ENCODE peak calls at places on chromosomes 6 and 20, in four cellular contexts. D is SK-N-SH, E is H1, F is K562. L is an unnamed sample.

GRCh38 chr20:45343867-45344721 is 4.1 kb downstream of the SDC4 start:
- DNase-seq in E (no peak), F (no peak), D (no peak), L (no peak)

GRCh38 chr6:116200619-116201249 is 53.1 kb downstream of the TSPYL4 start:
- DNase-seq in D (no peak), F (no peak), E (no peak), L (no peak)

GRCh38 chr6:75421316-75422023 is 72.1 kb downstream of the FILIP1 start:
- DNase-seq in D (no peak), F (no peak), E (no peak), L (no peak)

GRCh38 chr20:9590189-9590588 is 75.8 kb downstream of the LAMP5 start:
- DNase-seq in D (no peak), E (no peak), F (no peak), L (no peak)

GRCh38 chr6:160882741-160883340 is 108.7 kb upstream of the MAP3K4 start:
- DNase-seq in D (no peak), F (no peak), E (no peak), L (no peak)

GRCh38 chr20:37179671-37180524 is 550 bp upstream of the MROH8 start:
- DNase-seq in D (no peak), E (no peak), F (no peak), L (no peak)

GRCh38 chr20:49584418-49585382 is 16.8 kb upstream of the PTGIS start:
- DNase-seq in E (no peak), F (no peak), D (no peak), L (no peak)

GRCh38 chr20:21101453-21102251 is 4.5 kb downstream of the LINC00237 start:
- DNase-seq in D (peak; percentile 54), F (no peak), E (peak; percentile 76), L (peak; percentile 75)

GRCh38 chr20:59830107-59831023 is 103.1 kb downstream of the SYCP2 start:
- DNase-seq in D (peak; percentile 3), E (peak; percentile 35), F (no peak), L (no peak)

GRCh38 chr6:159067334-159067733 is 22.5 kb upstream of the TAGAP start:
- DNase-seq in F (no peak), E (no peak), D (no peak), L (no peak)
- TF ChIP-seq TEAD4 in F (no peak), E (no peak), D (no peak), L (no peak)

DNA sequence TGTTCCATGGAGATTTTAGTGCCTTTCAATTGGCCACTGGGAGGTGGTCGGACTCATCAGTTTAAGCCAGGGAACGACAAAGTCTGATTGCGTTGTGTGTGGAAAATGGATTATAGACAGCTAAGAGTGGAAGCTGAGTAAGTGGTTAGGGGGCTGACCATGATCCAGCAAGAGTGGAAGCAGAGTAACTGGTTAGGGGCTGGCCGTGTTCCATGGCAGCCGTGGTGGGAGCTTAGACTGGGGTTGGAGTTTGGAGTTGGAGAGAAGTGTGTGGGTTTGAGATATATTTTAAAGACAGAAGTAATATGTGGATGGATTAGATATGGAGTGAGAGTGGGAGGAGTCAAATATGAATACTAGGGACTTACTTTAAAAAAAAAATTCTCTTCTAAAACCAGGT is 41.7 kb downstream of the LRRN4 start:
- DNase-seq in D (no peak), F (no peak), E (no peak), L (no peak)
- TF ChIP-seq TEAD4 in D (no peak), F (no peak), E (no peak), L (no peak)

GRCh38 chr6:5389086-5389745 is 127.9 kb downstream of the FARS2 start:
- DNase-seq in D (no peak), F (no peak), E (no peak), L (no peak)
- TF ChIP-seq TEAD4 in D (no peak), F (no peak), E (no peak), L (no peak)

GRCh38 chr6:28656715-28657114 is 131.0 kb downstream of the GPX5 start:
- DNase-seq in D (no peak), F (no peak), E (no peak), L (no peak)
- TF ChIP-seq TEAD4 in D (no peak), F (no peak), E (no peak), L (no peak)

GRCh38 chr6:119980802-119981201 is 631.2 kb upstream of the MAN1A1 start:
- DNase-seq in E (no peak), D (no peak), F (no peak), L (no peak)

GRCh38 chr6:119974430-119975159 is 625.0 kb upstream of the MAN1A1 start:
- DNase-seq in E (no peak), D (no peak), F (no peak), L (no peak)

GRCh38 chr6:119979862-119980261 is 630.3 kb upstream of the MAN1A1 start:
- DNase-seq in F (no peak), D (no peak), E (no peak), L (no peak)

DNA sequence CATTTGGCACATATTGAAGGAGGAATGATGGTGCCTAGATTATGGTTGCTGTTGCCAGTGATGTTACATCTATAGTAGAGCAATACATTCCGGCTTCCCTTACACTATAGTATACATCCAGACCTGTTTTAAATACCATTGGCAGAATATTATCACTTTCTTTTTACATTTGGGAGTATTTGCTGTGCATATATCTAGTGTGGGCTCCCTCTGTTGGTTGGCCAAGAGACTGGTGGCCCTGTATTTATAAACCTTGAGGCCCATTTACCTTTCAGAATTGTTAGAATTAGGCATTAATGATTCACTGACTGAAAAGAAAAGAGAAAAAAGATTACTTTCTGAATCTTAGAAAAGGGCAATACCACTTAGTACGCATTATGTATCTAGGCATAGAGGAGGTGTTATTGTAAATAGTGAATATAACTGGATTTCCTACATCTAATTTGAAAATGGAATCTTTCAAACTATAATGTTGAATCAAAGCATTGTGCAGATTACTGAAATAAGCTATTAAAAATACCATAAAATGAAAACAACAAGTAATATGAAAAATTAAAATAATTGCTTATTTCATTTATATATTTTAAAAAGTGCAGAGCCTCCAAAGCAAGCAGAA is 628.8 kb upstream of the MAN1A1 start:
- DNase-seq in D (peak; percentile 11), F (no peak), E (no peak), L (no peak)
- TF ChIP-seq TEAD4 in D (no peak), F (no peak), E (no peak), L (no peak)

GRCh38 chr6:31966997-31967925 is 4.7 kb downstream of the DXO start:
- DNase-seq in D (no peak), E (no peak), F (no peak), L (no peak)
- TF ChIP-seq TEAD4 in D (no peak), E (no peak), F (no peak), L (no peak)

GRCh38 chr6:21756487-21756886 is 162.9 kb downstream of the SOX4 start:
- DNase-seq in D (no peak), F (no peak), E (no peak), L (no peak)
- TF ChIP-seq TEAD4 in D (no peak), F (no peak), E (no peak), L (no peak)

DNA sequence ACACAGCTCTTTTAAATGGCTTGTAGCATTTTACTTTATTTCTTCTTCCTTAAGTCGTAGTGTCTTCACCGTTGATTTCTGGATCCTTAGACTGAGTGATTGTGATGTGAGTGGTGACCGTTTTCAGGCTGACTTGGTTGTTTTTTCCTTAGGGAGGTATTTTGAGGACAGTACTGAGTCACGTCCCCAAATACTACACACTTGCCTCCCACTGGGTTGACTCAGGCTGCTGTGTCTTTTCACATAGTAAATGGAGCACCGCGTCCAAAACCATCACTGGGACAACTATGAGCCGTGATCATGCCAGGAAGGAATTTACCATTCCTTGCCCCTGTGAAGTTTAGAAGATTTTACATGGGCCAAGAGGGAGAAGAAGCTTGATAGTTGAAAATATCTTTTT is 174.1 kb downstream of the FARS2 start:
- DNase-seq in E (no peak), D (no peak), F (no peak), L (no peak)
- TF ChIP-seq TEAD4 in E (no peak), D (no peak), F (no peak), L (no peak)

DNA sequence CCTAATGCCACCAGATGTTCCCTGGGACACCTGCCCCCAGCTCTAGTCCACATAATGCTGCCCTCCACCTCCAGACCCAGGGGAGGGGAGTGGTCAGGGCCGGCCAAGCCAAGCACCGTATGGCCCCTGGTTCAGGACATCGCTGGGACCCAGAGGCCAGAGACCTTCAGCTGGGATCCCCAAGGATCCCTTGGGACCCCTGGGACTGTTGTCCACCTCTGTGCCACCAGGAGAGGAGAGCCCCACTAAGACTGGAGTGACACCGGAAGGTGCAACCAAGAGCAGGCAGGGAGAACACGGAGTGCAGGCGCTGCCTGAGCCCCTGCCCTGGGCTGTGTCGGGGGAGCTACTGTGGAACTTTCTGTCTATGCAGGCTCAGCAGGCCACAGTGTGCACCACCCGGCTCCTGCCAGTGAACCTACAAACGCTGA is 43.6 kb downstream of the CTCFL start:
- DNase-seq in E (no peak), F (no peak), D (no peak), L (no peak)
- TF ChIP-seq TEAD4 in E (no peak), F (no peak), D (no peak), L (no peak)